ENCODE peak calls at places on chromosome 5, in eight cellular contexts. One of them, this sample, is unnamed.

GRCh38 chr5:153660919-153661318 is 170.4 kb downstream of the GRIA1 start:
- DNase-seq in stomach: no peak
- DNase-seq in right lobe of liver: no peak
- DNase-seq in cardiac fibroblast: no peak
- DNase-seq in HCT116: no peak
- DNase-seq in GM23338: peak
- DNase-seq in keratinocyte: no peak
- DNase-seq in lower leg skin: no peak
- DNase-seq in this sample: no peak

GRCh38 chr5:114380721-114381120 is 18.9 kb downstream of the KCNN2 start:
- DNase-seq in stomach: no peak
- DNase-seq in right lobe of liver: no peak
- DNase-seq in cardiac fibroblast: no peak
- DNase-seq in HCT116: no peak
- DNase-seq in GM23338: no peak
- DNase-seq in keratinocyte: no peak
- DNase-seq in lower leg skin: no peak
- DNase-seq in this sample: no peak

GRCh38 chr5:150596313-150596712 is 44.1 kb upstream of the SYNPO start:
- DNase-seq in stomach: no peak
- DNase-seq in right lobe of liver: peak
- DNase-seq in cardiac fibroblast: peak
- DNase-seq in HCT116: no peak
- DNase-seq in GM23338: no peak
- DNase-seq in keratinocyte: no peak
- DNase-seq in lower leg skin: no peak
- DNase-seq in this sample: no peak

GRCh38 chr5:67659288-67659687 is 462.7 kb upstream of the CD180 start:
- DNase-seq in stomach: no peak
- DNase-seq in right lobe of liver: no peak
- DNase-seq in cardiac fibroblast: peak
- DNase-seq in HCT116: no peak
- DNase-seq in GM23338: no peak
- DNase-seq in keratinocyte: no peak
- DNase-seq in lower leg skin: no peak
- DNase-seq in this sample: peak

GRCh38 chr5:14357861-14358260 is 214.7 kb downstream of the TRIO start:
- DNase-seq in stomach: no peak
- DNase-seq in right lobe of liver: no peak
- DNase-seq in cardiac fibroblast: no peak
- DNase-seq in HCT116: no peak
- DNase-seq in GM23338: peak
- DNase-seq in keratinocyte: no peak
- DNase-seq in lower leg skin: no peak
- DNase-seq in this sample: no peak

GRCh38 chr5:157842787-157843186 is 16.2 kb downstream of the CLINT1 start:
- DNase-seq in stomach: no peak
- DNase-seq in right lobe of liver: no peak
- DNase-seq in cardiac fibroblast: no peak
- DNase-seq in HCT116: no peak
- DNase-seq in GM23338: no peak
- DNase-seq in keratinocyte: no peak
- DNase-seq in lower leg skin: no peak
- DNase-seq in this sample: no peak

GRCh38 chr5:173201636-173202265 is 33.3 kb downstream of the NKX2-5 start:
- DNase-seq in stomach: no peak
- DNase-seq in right lobe of liver: no peak
- DNase-seq in cardiac fibroblast: peak
- DNase-seq in HCT116: peak
- DNase-seq in GM23338: no peak
- DNase-seq in keratinocyte: peak
- DNase-seq in lower leg skin: no peak
- DNase-seq in this sample: peak

GRCh38 chr5:168012006-168012405 is 279.4 kb upstream of the WWC1 start:
- DNase-seq in stomach: no peak
- DNase-seq in right lobe of liver: no peak
- DNase-seq in cardiac fibroblast: no peak
- DNase-seq in HCT116: no peak
- DNase-seq in GM23338: no peak
- DNase-seq in keratinocyte: no peak
- DNase-seq in lower leg skin: no peak
- DNase-seq in this sample: no peak

GRCh38 chr5:34582364-34582763 is 73.8 kb upstream of the RAI14 start:
- DNase-seq in stomach: no peak
- DNase-seq in right lobe of liver: no peak
- DNase-seq in cardiac fibroblast: no peak
- DNase-seq in HCT116: no peak
- DNase-seq in GM23338: peak
- DNase-seq in keratinocyte: no peak
- DNase-seq in lower leg skin: no peak
- DNase-seq in this sample: no peak

DNA sequence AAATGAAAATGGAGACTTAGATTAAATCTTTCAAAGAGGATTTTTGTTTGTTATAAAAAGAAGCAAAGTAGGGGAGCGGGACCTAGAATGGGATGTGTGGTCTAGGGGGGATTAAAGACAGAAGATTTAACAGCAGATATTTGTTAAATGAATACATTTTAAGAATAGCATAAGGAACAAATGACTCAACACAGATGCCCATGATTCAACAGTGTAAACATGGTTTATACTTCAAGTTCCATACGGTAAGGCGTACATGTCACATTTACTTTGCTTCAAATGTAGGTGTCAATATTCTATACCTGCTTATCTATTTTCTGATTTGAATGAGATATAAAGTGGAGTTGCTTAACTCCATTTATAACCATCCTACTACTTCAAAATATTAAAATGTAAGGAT is 1.5 kb downstream of the TICAM2 start:
- DNase-seq in stomach: no peak
- DNase-seq in right lobe of liver: no peak
- DNase-seq in cardiac fibroblast: no peak
- DNase-seq in HCT116: no peak
- DNase-seq in GM23338: no peak
- DNase-seq in keratinocyte: no peak
- DNase-seq in lower leg skin: no peak
- DNase-seq in this sample: no peak
- H3K4me3 ChIP-seq in stomach: peak
- H3K4me3 ChIP-seq in right lobe of liver: no peak
- H3K4me3 ChIP-seq in cardiac fibroblast: peak
- H3K4me3 ChIP-seq in HCT116: no peak
- H3K4me3 ChIP-seq in GM23338: no peak
- H3K4me3 ChIP-seq in keratinocyte: no peak
- H3K4me3 ChIP-seq in lower leg skin: no peak
- H3K4me3 ChIP-seq in this sample: peak

DNA sequence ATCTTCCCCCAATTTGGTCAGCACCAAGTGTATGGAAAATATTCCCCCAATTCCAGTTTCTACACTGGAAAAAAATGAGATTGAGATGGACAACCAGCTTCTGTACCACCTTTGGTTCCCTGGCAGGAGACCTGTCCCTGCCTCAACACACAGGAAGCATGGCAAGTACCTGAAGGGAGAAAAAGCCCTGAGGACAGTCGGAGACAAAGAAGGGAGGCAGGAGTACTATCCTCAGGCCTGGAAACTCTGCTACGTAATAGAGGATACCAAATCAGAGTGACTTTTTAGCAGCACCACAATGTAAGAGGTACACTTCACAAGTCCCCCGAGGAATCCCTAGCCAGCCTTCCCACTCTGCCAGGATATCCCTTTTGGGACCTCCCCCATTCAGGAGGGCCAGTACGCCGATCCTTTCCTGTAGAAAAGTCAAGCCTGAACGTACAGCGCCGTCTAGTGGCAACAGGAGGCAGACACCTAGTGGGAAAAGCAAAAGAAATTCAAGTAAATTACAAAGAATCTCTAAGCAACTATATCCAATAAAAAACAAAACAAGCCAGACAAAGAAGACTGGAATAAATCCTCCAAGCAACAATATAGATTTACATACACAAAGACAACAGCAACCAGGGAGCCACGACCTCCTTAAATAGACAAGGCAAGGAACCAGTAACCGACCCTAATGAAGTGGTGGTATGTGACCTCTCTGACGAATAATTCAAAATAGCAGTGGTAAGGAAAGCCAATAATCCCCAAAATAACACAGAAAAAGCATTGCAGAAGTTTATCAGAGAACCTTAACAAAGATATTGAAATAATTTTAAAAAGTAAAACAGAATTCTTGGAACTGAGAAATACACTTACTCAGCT is 63.3 kb upstream of the SLCO6A1 start:
- DNase-seq in stomach: no peak
- DNase-seq in right lobe of liver: peak
- DNase-seq in cardiac fibroblast: peak
- DNase-seq in HCT116: peak
- DNase-seq in GM23338: peak
- DNase-seq in keratinocyte: no peak
- DNase-seq in lower leg skin: no peak
- DNase-seq in this sample: no peak
- TF ChIP-seq CTCF in stomach: no peak
- TF ChIP-seq CTCF in right lobe of liver: peak
- TF ChIP-seq CTCF in cardiac fibroblast: peak
- TF ChIP-seq CTCF in HCT116: peak
- TF ChIP-seq CTCF in GM23338: peak
- TF ChIP-seq CTCF in keratinocyte: peak
- TF ChIP-seq CTCF in lower leg skin: no peak
- TF ChIP-seq CTCF in this sample: peak

GRCh38 chr5:30957591-30957990 is 235.9 kb upstream of the CDH6 start:
- DNase-seq in stomach: no peak
- DNase-seq in right lobe of liver: no peak
- DNase-seq in cardiac fibroblast: no peak
- DNase-seq in HCT116: no peak
- DNase-seq in GM23338: no peak
- DNase-seq in keratinocyte: no peak
- DNase-seq in lower leg skin: no peak
- DNase-seq in this sample: no peak
- H3K4me3 ChIP-seq in stomach: no peak
- H3K4me3 ChIP-seq in right lobe of liver: no peak
- H3K4me3 ChIP-seq in cardiac fibroblast: no peak
- H3K4me3 ChIP-seq in HCT116: no peak
- H3K4me3 ChIP-seq in GM23338: no peak
- H3K4me3 ChIP-seq in keratinocyte: no peak
- H3K4me3 ChIP-seq in lower leg skin: no peak
- H3K4me3 ChIP-seq in this sample: no peak

DNA sequence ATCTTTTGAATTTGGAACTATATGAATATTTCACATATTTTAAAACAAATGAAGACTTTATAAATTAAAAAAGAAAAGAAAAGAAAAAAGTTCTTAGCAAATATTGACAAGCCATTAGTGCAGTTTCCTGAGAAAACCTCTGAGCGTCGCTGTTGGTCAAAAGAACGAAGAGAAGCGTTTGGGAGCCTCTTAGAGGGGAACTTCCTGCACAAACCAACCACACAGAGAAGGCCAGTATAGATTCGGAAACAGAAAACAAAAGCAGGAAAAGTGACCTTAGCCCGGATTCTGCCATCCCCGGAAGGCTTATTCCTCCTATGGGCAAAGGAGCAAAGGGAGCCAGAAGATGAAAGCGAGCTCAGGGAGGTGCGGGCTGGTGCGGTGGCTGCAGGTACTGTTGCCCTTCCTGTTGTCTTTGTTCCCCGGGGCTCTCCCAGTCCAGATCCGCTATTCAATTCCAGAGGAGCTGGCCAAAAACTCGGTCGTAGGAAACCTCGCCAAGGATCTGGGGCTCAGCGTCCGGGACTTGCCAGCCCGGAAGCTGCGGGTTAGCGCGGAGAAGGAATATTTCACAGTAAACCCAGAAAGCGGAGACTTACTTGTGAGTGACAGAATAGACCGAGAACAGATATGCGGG is at the start of gene PCDHGB2:
- DNase-seq in stomach: no peak
- DNase-seq in right lobe of liver: no peak
- DNase-seq in cardiac fibroblast: peak
- DNase-seq in HCT116: peak
- DNase-seq in GM23338: peak
- DNase-seq in keratinocyte: no peak
- DNase-seq in lower leg skin: no peak
- DNase-seq in this sample: no peak
- TF ChIP-seq CTCF in stomach: no peak
- TF ChIP-seq CTCF in right lobe of liver: peak
- TF ChIP-seq CTCF in cardiac fibroblast: peak
- TF ChIP-seq CTCF in HCT116: peak
- TF ChIP-seq CTCF in GM23338: peak
- TF ChIP-seq CTCF in keratinocyte: no peak
- TF ChIP-seq CTCF in lower leg skin: no peak
- TF ChIP-seq CTCF in this sample: peak

GRCh38 chr5:80034559-80034958 is 589 bp upstream of the THBS4 start:
- DNase-seq in stomach: no peak
- DNase-seq in right lobe of liver: no peak
- DNase-seq in cardiac fibroblast: no peak
- DNase-seq in HCT116: no peak
- DNase-seq in GM23338: no peak
- DNase-seq in keratinocyte: no peak
- DNase-seq in lower leg skin: no peak
- DNase-seq in this sample: no peak
- H3K4me3 ChIP-seq in stomach: peak
- H3K4me3 ChIP-seq in right lobe of liver: no peak
- H3K4me3 ChIP-seq in cardiac fibroblast: no peak
- H3K4me3 ChIP-seq in HCT116: no peak
- H3K4me3 ChIP-seq in GM23338: peak
- H3K4me3 ChIP-seq in keratinocyte: no peak
- H3K4me3 ChIP-seq in lower leg skin: no peak
- H3K4me3 ChIP-seq in this sample: peak

GRCh38 chr5:10304932-10305331 is 2.8 kb downstream of the CMBL start:
- DNase-seq in stomach: no peak
- DNase-seq in right lobe of liver: no peak
- DNase-seq in cardiac fibroblast: no peak
- DNase-seq in HCT116: no peak
- DNase-seq in GM23338: no peak
- DNase-seq in keratinocyte: no peak
- DNase-seq in lower leg skin: no peak
- DNase-seq in this sample: no peak
- TF ChIP-seq CTCF in stomach: no peak
- TF ChIP-seq CTCF in right lobe of liver: peak
- TF ChIP-seq CTCF in cardiac fibroblast: no peak
- TF ChIP-seq CTCF in HCT116: peak
- TF ChIP-seq CTCF in GM23338: peak
- TF ChIP-seq CTCF in keratinocyte: no peak
- TF ChIP-seq CTCF in lower leg skin: no peak
- TF ChIP-seq CTCF in this sample: no peak